ENCODE peak calls at places on chromosomes 16 and 17, in four cellular contexts. C, D, A and J are unnamed samples.

GRCh38 chr16:88649195-88649923 is 1.5 kb downstream of the CYBA start:
- DNase-seq in D (no peak), C (no peak), A (peak), J (peak)

GRCh38 chr16:81638286-81638945 is 140.7 kb upstream of the PLCG2 start:
- DNase-seq in D (no peak), A (no peak), C (no peak), J (no peak)

GRCh38 chr17:80836971-80837481 is 154.6 kb upstream of the CHMP6 start:
- DNase-seq in D (no peak), A (no peak), C (peak), J (no peak)

GRCh38 chr16:22323173-22323997 is 26.2 kb downstream of the POLR3E start:
- DNase-seq in A (no peak), D (no peak), C (no peak), J (no peak)

GRCh38 chr17:63774982-63775290 is 966 bp downstream of the DDX42 start:
- DNase-seq in A (no peak), D (no peak), C (no peak), J (no peak)

GRCh38 chr16:77881355-77882003 is 93.1 kb downstream of the VAT1L start:
- DNase-seq in A (no peak), C (no peak), D (no peak), J (no peak)

GRCh38 chr16:88856122-88856827 is 472 bp downstream of the GALNS start:
- DNase-seq in C (no peak), A (no peak), D (no peak), J (no peak)

GRCh38 chr16:85563515-85564276 is 49.4 kb upstream of the GSE1 start:
- DNase-seq in A (peak), D (peak), C (peak), J (no peak)

GRCh38 chr16:28297784-28298510 is 5.6 kb downstream of the SBK1 start:
- DNase-seq in A (no peak), C (no peak), D (no peak), J (no peak)

GRCh38 chr16:14553447-14553846 is 76.6 kb downstream of the PARN start:
- DNase-seq in D (no peak), A (no peak), C (no peak), J (no peak)

GRCh38 chr16:68885321-68885720 is 42.0 kb downstream of the TANGO6 start:
- DNase-seq in D (no peak), A (no peak), C (no peak), J (no peak)

DNA sequence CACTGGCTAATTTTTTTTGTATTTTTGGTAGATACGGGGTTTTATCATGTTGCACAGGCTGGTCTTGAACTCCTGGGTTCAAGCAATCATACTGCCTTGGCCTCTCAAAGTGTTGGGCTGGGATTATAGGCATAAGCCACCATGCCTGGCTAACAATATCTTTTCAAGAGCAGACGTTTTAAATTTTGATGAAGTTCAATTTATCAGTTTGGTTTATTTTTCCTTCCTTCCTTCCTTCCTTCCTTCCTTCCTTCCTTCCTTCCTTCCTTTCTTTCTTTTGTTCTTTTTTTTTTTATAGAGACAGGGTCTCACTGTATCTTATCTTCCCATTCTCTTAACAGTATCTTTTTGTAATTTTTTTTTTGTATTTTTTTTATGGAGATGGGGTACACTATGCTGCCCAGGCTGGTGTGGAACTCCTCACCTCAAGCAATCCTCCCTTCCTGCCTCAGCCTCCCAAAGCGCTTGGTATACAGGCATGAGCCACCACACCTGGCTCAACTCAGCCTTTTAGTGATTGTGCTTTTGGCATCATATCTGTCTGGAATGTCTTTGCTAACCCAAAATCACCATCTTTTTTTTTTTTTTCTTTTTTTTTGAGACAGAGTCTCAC is 13.6 kb upstream of the GIP start:
- DNase-seq in D (no peak), C (no peak), A (no peak), J (no peak)
- TF ChIP-seq GABPA in D (no peak), C (no peak), A (no peak), J (no peak)

GRCh38 chr17:29005936-29006438 is at the start of gene SEZ6:
- DNase-seq in C (peak), D (peak), A (peak), J (peak)

GRCh38 chr17:29010586-29010985 is 4.8 kb upstream of the SEZ6 start:
- DNase-seq in A (no peak), C (no peak), D (no peak), J (no peak)

GRCh38 chr17:29007456-29008455 is 1.9 kb upstream of the SEZ6 start:
- DNase-seq in D (no peak), A (no peak), C (no peak), J (no peak)

GRCh38 chr17:29010129-29010528 is 4.3 kb upstream of the SEZ6 start:
- DNase-seq in C (no peak), D (no peak), A (no peak), J (no peak)

GRCh38 chr17:29008591-29008990 is 2.8 kb upstream of the SEZ6 start:
- DNase-seq in A (peak), D (no peak), C (no peak), J (no peak)
- TF ChIP-seq REST in A (no peak), D (no peak), C (no peak), J (no peak)

GRCh38 chr16:79463839-79464238 is 136.7 kb downstream of the MAF start:
- DNase-seq in C (no peak), A (no peak), D (no peak), J (no peak)
- TF ChIP-seq GABPA in C (no peak), A (no peak), D (no peak), J (no peak)

DNA sequence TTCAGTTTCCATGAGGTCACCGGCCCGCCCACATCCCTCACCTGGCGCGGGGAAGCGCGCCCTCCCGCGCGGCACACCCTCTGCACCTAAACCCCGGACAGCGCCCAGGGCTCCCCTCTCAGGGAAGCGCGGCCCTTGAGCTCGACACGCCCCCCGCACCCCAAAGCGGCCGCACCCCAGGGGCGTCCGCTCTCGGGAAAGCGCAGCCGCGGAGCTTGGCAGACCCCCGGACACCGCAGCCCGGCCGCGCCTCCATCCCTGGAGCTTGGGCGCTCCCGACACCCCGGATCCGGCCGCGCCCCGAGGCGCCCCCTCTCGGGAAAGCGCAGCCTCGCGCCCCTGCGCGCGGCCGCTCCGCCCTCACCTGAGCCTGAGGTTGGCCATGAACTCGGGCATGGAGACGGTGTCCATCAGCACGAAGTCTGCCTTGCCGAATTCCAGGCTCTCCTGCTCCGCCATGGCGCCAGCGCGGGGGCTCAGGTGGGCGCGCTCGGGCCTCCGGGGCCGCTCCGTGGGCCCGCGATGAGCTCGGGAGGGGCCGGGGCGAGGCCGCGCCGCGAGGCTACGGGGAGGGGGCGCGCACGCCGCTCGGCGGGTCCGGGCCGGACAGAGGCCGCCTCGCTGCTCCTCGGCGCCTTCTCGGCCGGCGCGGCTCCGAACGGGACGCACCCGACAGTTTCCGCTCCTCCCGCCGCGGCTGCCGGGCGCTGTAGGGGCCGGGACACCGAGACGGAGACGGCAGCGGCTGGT is at the start of gene MYO1D:
- DNase-seq in C (peak), D (peak), A (peak), J (no peak)
- TF ChIP-seq REST in C (no peak), D (no peak), A (no peak), J (no peak)

GRCh38 chr17:76089680-76090516 is 10.9 kb downstream of the ZACN start:
- DNase-seq in A (no peak), C (peak), D (no peak), J (no peak)

GRCh38 chr17:76086384-76086783 is 7.4 kb downstream of the ZACN start:
- DNase-seq in A (no peak), C (peak), D (no peak), J (no peak)

GRCh38 chr17:76088868-76089576 is 10.0 kb downstream of the ZACN start:
- DNase-seq in D (no peak), A (no peak), C (peak), J (no peak)

GRCh38 chr17:76087531-76087930 is 8.5 kb downstream of the ZACN start:
- DNase-seq in A (no peak), D (no peak), C (peak), J (no peak)

GRCh38 chr17:76088041-76088867 is 9.3 kb downstream of the ZACN start:
- DNase-seq in A (no peak), C (peak), D (no peak), J (no peak)
- TF ChIP-seq GABPA in A (no peak), C (no peak), D (no peak), J (no peak)

GRCh38 chr17:49963626-49964538 is 5.1 kb upstream of the DLX4 start:
- DNase-seq in A (no peak), C (no peak), D (no peak), J (no peak)
- TF ChIP-seq REST in A (no peak), C (no peak), D (no peak), J (no peak)

DNA sequence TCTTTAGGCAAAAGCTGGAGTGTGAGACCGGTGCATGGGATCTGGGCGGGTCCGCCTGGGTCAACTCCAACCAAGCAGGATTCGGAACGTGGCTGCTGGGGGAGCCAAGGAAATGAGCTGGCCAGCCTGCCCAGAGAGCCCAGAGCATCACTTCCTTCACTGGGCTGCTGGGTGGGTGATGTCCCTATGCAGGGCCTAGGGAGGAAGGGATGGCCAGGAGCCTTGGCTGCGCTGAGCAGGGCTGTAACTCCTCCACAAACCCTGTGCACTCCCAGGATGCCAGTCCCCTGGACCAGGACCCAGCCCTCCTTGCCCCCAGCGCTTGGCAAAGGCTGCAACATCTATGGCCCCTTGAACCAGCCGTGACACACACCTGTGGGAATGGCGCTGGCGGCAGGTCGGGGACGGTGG is 138.4 kb downstream of the RAB11FIP4 start:
- DNase-seq in C (no peak), D (no peak), A (no peak), J (no peak)
- TF ChIP-seq GABPA in C (no peak), D (no peak), A (no peak), J (no peak)

GRCh38 chr16:53089434-53090270 is 34.9 kb downstream of the CHD9 start:
- DNase-seq in C (no peak), A (peak), D (no peak), J (no peak)
- TF ChIP-seq REST in C (no peak), A (no peak), D (no peak), J (no peak)